ENCODE peak calls at places on chromosomes 13 and 19, in ten cellular contexts. G is ascending aorta; S is lung; B is PC-9; F is retinal pigment epithelial cell; N is neural crest cell; A is mesothelial cell of epicardium; W is bronchial epithelial cell; L is CD4-positive, alpha-beta T cell; Z is fibroblast of lung. K is an unnamed sample.

GRCh38 chr19:11735375-11735774 is 3.4 kb downstream of the ZNF823 start:
- DNase-seq in N (no peak), Z (no peak), F (no peak), B (peak; percentile 52), G (no peak), L (no peak), W (peak; percentile 53), S (no peak), A (no peak), K (no peak)

GRCh38 chr19:21586341-21587116 is 81.1 kb downstream of the ZNF429 start:
- DNase-seq in S (no peak), Z (no peak), F (no peak), A (no peak), W (no peak), L (no peak), B (peak; percentile 6), N (peak; percentile 10), G (no peak), K (no peak)

GRCh38 chr19:410243-410781 is 1.4 kb upstream of the C2CD4C start:
- DNase-seq in B (no peak), Z (no peak), W (no peak), F (no peak), N (no peak), S (no peak), L (no peak), A (no peak), G (no peak), K (peak; percentile 80)

GRCh38 chr13:36418022-36418805 is 14.1 kb upstream of the CCNA1 start:
- DNase-seq in Z (peak; percentile 92), L (no peak), G (no peak), W (peak; percentile 84), F (peak; percentile 64), B (no peak), N (no peak), A (no peak), S (no peak), K (no peak)

GRCh38 chr19:16366056-16366432 is 41.4 kb downstream of the KLF2 start:
- DNase-seq in N (no peak), F (no peak), B (no peak), L (no peak), G (no peak), Z (no peak), W (no peak), A (no peak), S (no peak), K (no peak)

GRCh38 chr13:113785051-113786010 is 26.3 kb downstream of the TMEM255B start:
- DNase-seq in W (peak; percentile 87), Z (peak; percentile 72), A (no peak), G (no peak), S (no peak), L (no peak), F (peak; percentile 66), N (no peak), B (peak; percentile 78), K (no peak)

GRCh38 chr13:102707465-102707864 is 12.6 kb upstream of the METTL21C start:
- DNase-seq in G (no peak), B (no peak), S (no peak), W (peak; percentile 89), L (no peak), A (no peak), N (no peak), F (peak; percentile 82), Z (peak; percentile 91), K (no peak)

GRCh38 chr19:7492142-7493055 is 3.6 kb upstream of the PEX11G start:
- DNase-seq in B (peak; percentile 45), S (peak; percentile 41), W (peak; percentile 85), F (no peak), L (no peak), Z (no peak), G (no peak), A (no peak), N (no peak), K (no peak)

GRCh38 chr13:64428196-64428595 is 2801.9 kb downstream of the PCDH9 start:
- DNase-seq in L (no peak), S (no peak), W (no peak), F (no peak), G (no peak), Z (peak; percentile 6), A (no peak), B (no peak), N (no peak), K (no peak)

GRCh38 chr19:56690668-56691067 is 19.1 kb upstream of the ZNF835 start:
- DNase-seq in W (no peak), S (no peak), A (no peak), Z (no peak), G (no peak), F (no peak), L (no peak), B (no peak), N (no peak), K (no peak)

GRCh38 chr13:57716295-57716694 is 84.8 kb downstream of the PCDH17 start:
- DNase-seq in B (no peak), F (no peak), L (no peak), G (no peak), W (peak; percentile 39), Z (no peak), N (no peak), A (no peak), S (peak; percentile 39), K (no peak)

GRCh38 chr13:67469623-67470022 is 239.5 kb upstream of the PCDH9 start:
- DNase-seq in N (no peak), Z (no peak), B (no peak), S (no peak), G (no peak), W (no peak), L (no peak), F (no peak), A (no peak), K (no peak)

GRCh38 chr19:50567052-50567841 is 988 bp downstream of the LRRC4B start:
- DNase-seq in Z (no peak), F (no peak), N (no peak), G (no peak), A (no peak), B (no peak), S (no peak), L (no peak), W (no peak), K (peak; percentile 61)

GRCh38 chr13:38348890-38349289 is 761 bp upstream of the UFM1 start:
- DNase-seq in N (no peak), A (no peak), G (no peak), B (peak; percentile 4), Z (peak; percentile 53), F (no peak), S (no peak), W (peak; percentile 78), L (no peak), K (no peak)

GRCh38 chr19:40688987-40689338 is 1.5 kb downstream of the NUMBL start:
- DNase-seq in A (no peak), B (no peak), W (peak; percentile 7), N (no peak), L (no peak), F (no peak), G (no peak), Z (no peak), S (no peak), K (no peak)

GRCh38 chr19:41310031-41310831 is at the start of gene CCDC97:
- DNase-seq in A (peak; percentile 75), B (peak; percentile 84), W (peak; percentile 66), Z (peak; percentile 83), G (no peak), F (no peak), L (peak; percentile 83), S (peak; percentile 88), N (peak; percentile 88), K (peak; percentile 94)

GRCh38 chr13:89925107-89925506 is 1422.4 kb upstream of the MIR17HG start:
- DNase-seq in S (no peak), G (no peak), Z (peak; percentile 20), B (no peak), N (no peak), A (no peak), W (peak; percentile 45), L (no peak), F (no peak), K (no peak)

DNA sequence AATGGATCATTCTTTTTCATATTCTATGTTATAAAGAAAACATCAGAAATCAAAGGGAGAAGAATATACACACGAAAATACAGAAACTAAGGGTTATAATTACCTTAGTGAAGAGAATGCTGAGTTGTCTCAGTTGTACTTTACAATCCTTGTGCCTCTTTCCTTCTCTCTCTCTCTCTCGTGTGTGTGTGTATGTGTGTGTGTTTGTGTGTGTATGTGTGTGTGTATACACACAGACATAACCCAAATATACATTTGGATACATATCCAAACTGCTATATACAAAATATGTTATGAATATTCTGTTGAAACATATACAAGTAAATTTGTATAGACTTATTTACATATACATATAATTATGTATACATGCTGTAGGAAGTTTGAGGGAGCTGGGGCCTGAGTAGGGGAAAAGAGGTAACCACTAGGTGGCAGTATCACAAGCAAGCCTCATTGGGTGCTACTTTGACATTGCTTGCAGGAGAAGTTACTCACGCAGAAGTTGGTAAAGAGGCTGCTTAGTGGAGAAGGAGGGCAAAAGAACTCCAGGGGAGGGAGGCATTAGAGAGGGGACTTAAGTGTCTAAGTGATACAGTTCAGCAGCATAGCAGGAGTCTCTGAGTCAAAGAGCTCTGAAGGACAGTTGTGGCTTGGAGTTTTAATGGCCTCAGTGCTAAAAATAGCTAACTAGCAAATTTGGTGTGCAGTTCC is 465.1 kb upstream of the PCDH20 start:
- DNase-seq in A (no peak), G (no peak), B (peak; percentile 8), S (no peak), F (no peak), Z (peak; percentile 3), W (peak; percentile 52), L (no peak), N (no peak), K (no peak)
- TF ChIP-seq CTCF in A (peak; percentile 41), G (no peak), B (peak; percentile 74), S (no peak), F (peak; percentile 70), Z (peak; percentile 64), W (peak; percentile 70), L (no peak), N (peak; percentile 68), K (peak; percentile 75)

GRCh38 chr19:4622695-4623421 is 16.5 kb upstream of the TNFAIP8L1 start:
- DNase-seq in S (no peak), A (no peak), W (no peak), G (no peak), N (no peak), L (no peak), Z (no peak), F (no peak), B (no peak), K (no peak)
- TF ChIP-seq CTCF in S (no peak), A (no peak), W (no peak), G (no peak), N (no peak), L (no peak), Z (peak; percentile 14), F (peak; percentile 15), B (no peak), K (peak; percentile 61)

DNA sequence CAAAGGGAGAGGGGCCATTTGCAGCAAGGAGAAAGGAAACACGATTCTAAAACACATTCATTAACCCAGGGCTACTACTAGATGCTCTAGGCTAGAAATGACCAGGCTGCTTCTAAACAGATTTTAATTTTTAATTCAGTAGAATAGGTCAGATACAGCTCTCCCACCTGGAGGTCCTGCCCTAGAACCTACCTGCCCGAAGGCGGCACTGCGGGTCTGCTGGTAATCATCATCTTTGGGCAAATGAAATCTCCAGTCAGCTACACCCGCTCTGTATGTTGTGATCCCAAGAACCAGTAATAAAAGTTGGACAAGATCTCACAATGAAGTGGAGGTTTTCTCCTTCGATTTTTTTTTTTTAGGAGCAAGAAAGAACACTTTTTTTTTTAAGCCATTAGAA is 345.3 kb downstream of the ENOX1 start:
- DNase-seq in B (no peak), W (no peak), A (no peak), L (no peak), F (no peak), N (no peak), S (no peak), G (no peak), Z (no peak), K (no peak)
- TF ChIP-seq CTCF in B (no peak), W (no peak), A (no peak), L (no peak), F (no peak), N (no peak), S (no peak), G (no peak), Z (no peak), K (no peak)

GRCh38 chr19:6057651-6058365 is 52.5 kb downstream of the RFX2 start:
- DNase-seq in B (no peak), L (no peak), S (no peak), W (no peak), Z (no peak), N (no peak), A (no peak), F (no peak), G (no peak), K (peak; percentile 73)
- TF ChIP-seq CTCF in B (no peak), L (no peak), S (no peak), W (no peak), Z (no peak), N (no peak), A (no peak), F (no peak), G (no peak), K (no peak)